ENCODE peak calls at places on chromosome 12, in seven cellular contexts. E, F, C, S, H, R and U are unnamed samples.
A peak's percentile ranks its signal among the peaks of the same experiment; 100 is the strongest.

GRCh38 chr12:26153421-26154154 is 28.8 kb upstream of the BHLHE41 start:
- DNase-seq in E (no peak), C (no peak), S (peak; percentile 61), H (peak; percentile 43), R (peak; percentile 97), F (no peak), U (peak; percentile 96)

GRCh38 chr12:105804591-105805265 is 334.0 kb downstream of the NUAK1 start:
- DNase-seq in S (no peak), R (no peak), C (no peak), H (no peak), F (no peak), E (no peak), U (no peak)

GRCh38 chr12:93015970-93016751 is 87.1 kb upstream of the EEA1 start:
- DNase-seq in E (no peak), H (no peak), S (peak; percentile 28), R (no peak), C (no peak), F (no peak), U (peak; percentile 82)

GRCh38 chr12:82426586-82426985 is 68.3 kb downstream of the METTL25 start:
- DNase-seq in E (no peak), H (no peak), C (no peak), F (no peak), R (no peak), S (no peak), U (no peak)

GRCh38 chr12:117596968-117597367 is 235.5 kb upstream of the NOS1 start:
- DNase-seq in R (no peak), S (no peak), F (no peak), H (no peak), C (no peak), E (no peak), U (no peak)

GRCh38 chr12:96132819-96133218 is 61.4 kb upstream of the ELK3 start:
- DNase-seq in R (no peak), E (no peak), H (no peak), S (peak; percentile 32), C (peak; percentile 28), F (no peak), U (no peak)

GRCh38 chr12:6451348-6452244 is at the start of gene TAPBPL:
- DNase-seq in C (peak; percentile 86), S (peak; percentile 85), E (peak; percentile 80), R (peak; percentile 83), H (peak; percentile 81), F (peak; percentile 91), U (peak; percentile 64)

GRCh38 chr12:16972923-16973770 is 367.2 kb upstream of the LMO3 start:
- DNase-seq in C (no peak), F (no peak), E (no peak), H (no peak), S (no peak), R (no peak), U (no peak)

GRCh38 chr12:31288381-31288780 is 37.6 kb downstream of the SINHCAF start:
- DNase-seq in S (no peak), R (no peak), F (no peak), E (no peak), H (no peak), C (no peak), U (no peak)

GRCh38 chr12:132437252-132438138 is 52.5 kb upstream of the FBRSL1 start:
- DNase-seq in C (no peak), R (no peak), S (no peak), F (peak; percentile 59), H (peak; percentile 49), E (no peak), U (no peak)

GRCh38 chr12:26748741-26749431 is 84.1 kb downstream of the ITPR2 start:
- DNase-seq in H (no peak), F (no peak), S (no peak), R (peak; percentile 41), C (no peak), E (no peak), U (peak; percentile 90)

GRCh38 chr12:100141998-100142850 is 450 bp downstream of the BLTP3B start:
- DNase-seq in H (peak; percentile 47), C (peak; percentile 39), R (no peak), E (no peak), S (peak; percentile 33), F (peak; percentile 91), U (no peak)

GRCh38 chr12:52243774-52244614 is 11.0 kb downstream of the KRT7 start:
- DNase-seq in C (no peak), S (peak; percentile 95), R (peak; percentile 88), F (peak; percentile 90), H (peak; percentile 94), E (no peak), U (peak; percentile 91)

GRCh38 chr12:125222876-125223275 is 157.6 kb downstream of the AACS start:
- DNase-seq in F (no peak), E (no peak), H (no peak), R (no peak), C (no peak), S (no peak), U (no peak)

GRCh38 chr12:32025906-32026305 is 66.7 kb downstream of the RESF1 start:
- DNase-seq in R (no peak), C (no peak), F (no peak), H (no peak), S (no peak), E (peak; percentile 66), U (no peak)

GRCh38 chr12:107454431-107454830 is 231.2 kb upstream of the PWP1 start:
- DNase-seq in E (no peak), H (no peak), C (no peak), S (no peak), F (no peak), R (no peak), U (no peak)

DNA sequence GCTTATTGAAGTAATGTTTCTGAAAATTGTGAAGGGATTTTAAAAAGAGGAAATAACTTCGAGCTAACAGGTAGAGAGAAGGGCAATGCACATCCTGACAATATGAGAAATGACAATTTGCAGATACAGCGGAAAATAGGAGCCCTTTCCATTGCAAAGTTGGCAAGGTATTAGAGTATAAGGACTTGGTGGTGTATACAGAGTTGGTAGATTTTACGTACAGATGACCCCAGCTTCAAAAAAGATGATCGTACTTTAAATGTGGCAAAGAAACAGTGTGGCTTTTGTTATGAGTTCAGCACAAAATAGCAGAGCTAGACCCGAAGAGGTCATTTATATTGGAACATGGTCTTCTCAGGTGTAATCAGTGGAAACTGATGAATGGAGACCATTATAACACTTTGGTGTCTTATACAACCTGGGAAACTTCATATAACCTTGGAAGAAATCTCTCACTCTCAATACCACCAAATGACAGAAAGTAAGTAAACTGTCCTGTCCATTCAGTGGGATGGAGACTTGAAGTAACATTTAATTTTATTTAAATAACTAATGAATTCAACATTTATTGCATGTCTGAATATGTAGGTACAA is 2.3 kb downstream of the CLEC2B start:
- DNase-seq in E (no peak), H (no peak), C (no peak), F (no peak), S (no peak), R (no peak), U (no peak)
- H3K4me3 ChIP-seq in E (peak overlapping the region; percentile 70), H (no peak overlapping the region), C (no peak overlapping the region), F (peak overlapping the region; percentile 22), S (no peak overlapping the region), R (no peak overlapping the region), U (no peak overlapping the region)

DNA sequence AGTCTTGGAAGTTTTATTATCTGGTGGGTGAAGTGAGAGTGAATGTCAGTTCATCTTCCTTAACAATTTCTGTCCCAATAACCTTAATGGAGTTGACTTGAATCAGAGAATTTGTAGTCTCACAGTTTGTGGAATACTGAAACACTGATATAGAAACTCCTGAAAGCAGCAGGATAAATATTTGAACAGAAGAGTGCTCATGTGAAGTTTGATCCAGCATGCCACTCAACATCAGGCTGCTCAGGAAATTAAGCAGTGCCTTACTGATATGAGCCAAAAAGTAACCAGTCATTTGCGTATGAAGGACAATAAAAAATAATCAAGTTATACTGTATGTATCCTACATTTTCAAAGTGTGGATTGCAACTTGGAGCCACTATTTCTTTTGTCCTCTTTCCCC is 15.7 kb downstream of the MUCL1 start:
- DNase-seq in R (no peak), F (no peak), S (no peak), E (no peak), H (no peak), C (no peak), U (no peak)
- H3K27me3 ChIP-seq in R (no peaks in the 10 kb centered on the region), F (no peaks in the 10 kb centered on the region), S (peaks cover 21% of the 10 kb centered on the region), E (no peaks in the 10 kb centered on the region), H (no peaks in the 10 kb centered on the region), C (no peaks in the 10 kb centered on the region), U (no peaks in the 10 kb centered on the region)

GRCh38 chr12:66074561-66074960 is 56.0 kb downstream of the LLPH start:
- DNase-seq in H (no peak), R (peak; percentile 68), F (no peak), C (no peak), E (no peak), S (no peak), U (no peak)

GRCh38 chr12:66071556-66071955 is 59.0 kb downstream of the LLPH start:
- DNase-seq in H (no peak), S (no peak), E (no peak), C (no peak), F (no peak), R (no peak), U (no peak)

GRCh38 chr12:66072566-66072965 is 58.0 kb downstream of the LLPH start:
- DNase-seq in E (no peak), C (no peak), F (no peak), R (no peak), S (no peak), H (no peak), U (no peak)

GRCh38 chr12:66070378-66071120 is 60.0 kb downstream of the LLPH start:
- DNase-seq in R (no peak), H (no peak), E (no peak), F (no peak), C (no peak), S (no peak), U (no peak)

DNA sequence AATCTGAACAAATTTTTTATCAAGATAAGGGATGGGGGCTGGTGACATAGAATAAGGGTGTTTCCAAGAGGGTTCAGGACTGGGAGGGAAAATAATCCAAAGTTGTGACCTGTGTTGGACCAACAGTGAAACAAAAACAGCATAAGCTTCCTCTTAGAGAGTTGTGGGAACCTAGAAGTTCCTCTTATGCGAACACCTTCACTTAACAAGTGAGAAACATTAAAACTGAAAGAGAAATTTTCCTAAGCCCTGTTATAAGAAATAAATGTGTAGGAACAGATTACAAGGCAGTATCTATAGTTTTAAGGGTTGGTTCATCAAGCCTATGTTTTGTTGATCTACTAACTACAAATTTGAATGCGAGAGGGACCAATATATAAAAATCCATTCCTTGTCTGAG is 58.4 kb downstream of the LLPH start:
- DNase-seq in S (no peak), E (no peak), R (no peak), H (no peak), F (no peak), C (no peak), U (no peak)
- H3K4me3 ChIP-seq in S (no peak overlapping the region), E (no peak overlapping the region), R (no peak overlapping the region), H (no peak overlapping the region), F (no peak overlapping the region), C (no peak overlapping the region), U (no peak overlapping the region)

GRCh38 chr12:2458113-2458414 is 336.7 kb upstream of the FKBP4 start:
- DNase-seq in F (no peak), S (no peak), R (no peak), H (no peak), E (no peak), C (no peak), U (no peak)

GRCh38 chr12:2462087-2462486 is 332.7 kb upstream of the FKBP4 start:
- DNase-seq in E (no peak), S (no peak), R (no peak), F (no peak), C (no peak), H (no peak), U (no peak)

GRCh38 chr12:2461645-2462044 is 333.1 kb upstream of the FKBP4 start:
- DNase-seq in S (no peak), E (no peak), F (no peak), C (no peak), R (no peak), H (no peak), U (no peak)

GRCh38 chr12:2461046-2461445 is 333.7 kb upstream of the FKBP4 start:
- DNase-seq in E (no peak), H (no peak), S (no peak), F (no peak), C (no peak), R (no peak), U (no peak)

GRCh38 chr12:2460051-2460450 is 334.7 kb upstream of the FKBP4 start:
- DNase-seq in S (no peak), H (no peak), R (no peak), F (no peak), C (no peak), E (no peak), U (no peak)
- H3K27me3 ChIP-seq in S (peaks cover 96% of the 10 kb centered on the region), H (no peaks in the 10 kb centered on the region), R (no peaks in the 10 kb centered on the region), F (no peaks in the 10 kb centered on the region), C (no peaks in the 10 kb centered on the region), E (no peaks in the 10 kb centered on the region), U (no peaks in the 10 kb centered on the region)